ENCODE peak calls at places on chromosomes 13 and 19, in eight cellular contexts. E is cardiac fibroblast; A is mammary epithelial cell; I is lower lobe of right lung; W is CD4-positive, alpha-beta T cell; C is endothelial cell; B is mesothelial cell of epicardium; Z is transverse colon. F is an unnamed sample.

GRCh38 chr13:61880576-61881283 is 465.1 kb upstream of the PCDH20 start:
- DNase-seq in I (no peak), A (no peak), C (peak; percentile 24), B (no peak), Z (no peak), E (peak; percentile 13), W (no peak), F (no peak)

GRCh38 chr19:57099199-57099661 is 20.6 kb upstream of the USP29 start:
- DNase-seq in C (peak; percentile 26), I (peak; percentile 70), Z (peak; percentile 46), B (no peak), E (peak; percentile 61), A (peak; percentile 34), W (peak; percentile 4), F (no peak)

GRCh38 chr13:45595968-45596367 is 19.6 kb downstream of the ERICH6B start:
- DNase-seq in I (no peak), A (peak; percentile 14), C (no peak), B (no peak), Z (no peak), W (no peak), E (no peak), F (no peak)

GRCh38 chr19:43765109-43765876 is 10.5 kb upstream of the SMG9 start:
- DNase-seq in C (no peak), B (no peak), A (peak; percentile 98), Z (peak; percentile 75), W (peak; percentile 47), E (peak; percentile 97), I (no peak), F (peak; percentile 95)

GRCh38 chr13:48723168-48723567 is 69.4 kb downstream of the CYSLTR2 start:
- DNase-seq in C (no peak), E (no peak), B (no peak), A (no peak), Z (no peak), I (no peak), W (no peak), F (no peak)

GRCh38 chr13:107413005-107413404 is 802.3 kb downstream of the LIG4 start:
- DNase-seq in B (no peak), E (no peak), A (no peak), I (no peak), C (no peak), W (no peak), Z (no peak), F (no peak)

GRCh38 chr19:11963566-11964355 is 1.1 kb upstream of the ZNF763 start:
- DNase-seq in E (peak; percentile 79), W (peak; percentile 57), B (peak; percentile 53), Z (peak; percentile 82), A (peak; percentile 21), C (no peak), I (peak; percentile 83), F (no peak)

GRCh38 chr19:13604902-13605586 is 98.8 kb upstream of the CACNA1A start:
- DNase-seq in I (no peak), Z (no peak), E (no peak), C (no peak), W (no peak), A (no peak), B (no peak), F (no peak)

GRCh38 chr13:28055362-28055761 is 45.0 kb downstream of the FLT3 start:
- DNase-seq in C (no peak), A (no peak), Z (no peak), E (no peak), B (no peak), I (no peak), W (no peak), F (no peak)

GRCh38 chr13:75934889-75935288 is 298.8 kb downstream of the LMO7 start:
- DNase-seq in E (peak; percentile 48), A (peak; percentile 4), I (no peak), Z (no peak), W (no peak), B (no peak), C (no peak), F (no peak)

GRCh38 chr13:113991676-113992179 is 17.9 kb upstream of the C13orf46 start:
- DNase-seq in B (no peak), E (no peak), I (no peak), W (no peak), A (no peak), C (no peak), Z (no peak), F (no peak)

GRCh38 chr13:99307648-99308339 is 595 bp upstream of the GPR183 start:
- DNase-seq in I (peak; percentile 58), W (no peak), E (peak; percentile 83), B (no peak), A (peak; percentile 78), Z (peak; percentile 41), C (no peak), F (no peak)

DNA sequence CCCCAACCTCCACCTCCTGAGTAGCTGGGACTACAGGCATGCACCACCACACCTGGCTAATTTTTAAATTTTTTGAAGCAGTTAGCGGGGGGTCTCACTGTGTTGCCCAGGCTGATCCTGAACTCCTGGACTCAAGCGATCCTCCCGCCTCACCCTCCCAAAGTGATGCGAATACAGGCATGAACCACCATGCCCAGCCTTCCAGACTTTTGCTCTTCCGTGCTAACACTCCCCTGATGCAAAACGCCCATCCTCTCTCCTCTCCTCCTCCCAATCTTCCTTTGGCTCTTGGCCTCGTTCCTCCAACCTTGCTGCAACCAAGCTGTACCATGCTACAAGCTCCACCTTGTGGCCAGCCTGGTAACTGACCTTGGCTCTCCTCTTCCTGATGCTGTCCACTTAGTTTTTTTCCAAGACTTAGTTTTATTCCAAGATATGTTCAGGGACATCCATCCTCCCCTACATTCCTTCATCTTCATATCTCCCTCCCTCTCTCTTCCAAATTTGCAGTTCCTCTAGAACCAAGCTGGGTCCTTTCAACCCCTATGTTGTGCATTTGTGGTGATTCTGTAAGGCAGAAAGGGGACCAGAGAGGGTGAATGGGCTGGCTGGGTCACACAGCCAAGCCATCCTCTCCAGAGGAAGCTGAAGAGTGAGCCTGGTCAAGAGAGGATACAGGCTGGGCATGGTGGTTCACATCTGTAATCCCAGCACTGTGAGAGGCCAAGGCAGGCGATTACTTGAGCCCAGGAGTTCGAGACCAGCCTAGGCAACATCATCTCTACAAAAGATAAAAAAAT is 32.8 kb downstream of the TINCR start:
- DNase-seq in Z (no peak), W (no peak), A (no peak), B (no peak), I (no peak), E (peak; percentile 32), C (peak; percentile 41), F (no peak)
- TF ChIP-seq CTCF in Z (no peak), W (no peak), A (peak; percentile 51), B (no peak), I (peak; percentile 19), E (peak; percentile 47), C (peak; percentile 81), F (peak; percentile 76)

GRCh38 chr19:40444181-40445005 is at the start of gene SERTAD3:
- DNase-seq in E (peak; percentile 95), C (peak; percentile 99), W (peak; percentile 93), I (peak; percentile 99), B (peak; percentile 98), A (peak; percentile 94), Z (peak; percentile 99), F (peak; percentile 98)
- TF ChIP-seq CTCF in E (peak; percentile 9), C (no peak), W (no peak), I (peak; percentile 16), B (peak; percentile 21), A (peak; percentile 7), Z (no peak), F (peak; percentile 57)

GRCh38 chr13:29844441-29844840 is 6.0 kb downstream of the UBL3 start:
- DNase-seq in A (no peak), I (no peak), Z (no peak), C (no peak), W (no peak), B (no peak), E (peak; percentile 22), F (no peak)

GRCh38 chr13:29849071-29849541 is 1.3 kb downstream of the UBL3 start:
- DNase-seq in W (no peak), C (peak; percentile 7), E (peak; percentile 54), B (no peak), A (peak; percentile 53), Z (peak; percentile 31), I (no peak), F (no peak)

GRCh38 chr13:29846475-29847256 is 3.8 kb downstream of the UBL3 start:
- DNase-seq in Z (no peak), E (peak; percentile 20), A (no peak), W (no peak), I (no peak), C (no peak), B (no peak), F (no peak)

GRCh38 chr13:29847501-29847983 is 2.9 kb downstream of the UBL3 start:
- DNase-seq in Z (peak; percentile 24), W (no peak), B (no peak), C (no peak), I (no peak), A (peak; percentile 62), E (peak; percentile 52), F (no peak)

GRCh38 chr13:29845440-29846056 is 4.9 kb downstream of the UBL3 start:
- DNase-seq in E (peak; percentile 57), C (no peak), I (no peak), Z (no peak), W (no peak), B (no peak), A (no peak), F (no peak)
- TF ChIP-seq CTCF in E (peak; percentile 14), C (no peak), I (peak; percentile 43), Z (peak; percentile 34), W (peak; percentile 55), B (peak; percentile 52), A (peak; percentile 36), F (peak; percentile 85)

GRCh38 chr13:78875792-78876580 is 217.0 kb upstream of the OBI1 start:
- DNase-seq in B (no peak), W (no peak), E (no peak), I (no peak), Z (no peak), A (no peak), C (no peak), F (peak; percentile 75)
- TF ChIP-seq CTCF in B (no peak), W (no peak), E (no peak), I (no peak), Z (no peak), A (peak; percentile 35), C (no peak), F (no peak)

F was measured in chondrocyte.